ENCODE peak calls at places on chromosomes 4 and X, in nine cellular contexts. N is GM13976; M is activated B cell treated with CpG ODN at 0.5 μM for 24 hours; R is stimulated activated naive CD8-positive, alpha-beta T cell treated with anti-CD3 and anti-CD28 coated beads, Interleukin-15, Interleukin-2, amounts not matched to agents 100 U/mL and 50 U/mL, for 24 hours; X is AG10803; F is nephron progenitor cell; W is NCI-H1048; H is putamen; T is stimulated activated CD8-positive, alpha-beta memory T cell treated with anti-CD3 and anti-CD28 coated beads, Interleukin-4, amount 100 ng/mL, for 24 hours. I is an unnamed sample.
A peak's percentile ranks its signal among the peaks of the same experiment; 100 is the strongest.

GRCh38 chrX:29107231-29107630 is 520.0 kb downstream of the IL1RAPL1 start:
- DNase-seq in N (no peak), M (no peak), R (no peak), X (no peak), F (no peak), W (no peak), H (no peak), T (no peak), I (no peak)

GRCh38 chrX:10615931-10616780 is 4.2 kb downstream of the MID1 start:
- DNase-seq in N (peak; percentile 49), M (no peak), R (no peak), X (peak; percentile 87), F (peak; percentile 39), W (no peak), H (peak; percentile 58), T (no peak), I (no peak)

GRCh38 chr4:169934794-169935400 is 91.3 kb downstream of the MFAP3L start:
- DNase-seq in N (no peak), M (no peak), R (no peak), X (no peak), F (no peak), W (no peak), H (no peak), T (no peak), I (no peak)

GRCh38 chr4:76226418-76226817 is 12.8 kb upstream of the SCARB2 start:
- DNase-seq in N (no peak), M (no peak), R (no peak), X (no peak), F (no peak), W (no peak), H (no peak), T (no peak), I (no peak)

GRCh38 chr4:163988921-163989320 is 494.4 kb downstream of the TMA16 start:
- DNase-seq in N (no peak), M (no peak), R (no peak), X (no peak), F (no peak), W (no peak), H (no peak), T (no peak), I (no peak)

GRCh38 chr4:128524311-128524710 is 236.7 kb upstream of the PGRMC2 start:
- DNase-seq in N (no peak), M (no peak), R (no peak), X (peak; percentile 89), F (no peak), W (no peak), H (no peak), T (no peak), I (no peak)

GRCh38 chr4:158459085-158459820 is 62.4 kb upstream of the RXFP1 start:
- DNase-seq in N (no peak), M (no peak), R (no peak), X (no peak), F (no peak), W (no peak), H (no peak), T (no peak), I (no peak)

GRCh38 chr4:98570160-98570797 is 88.1 kb downstream of the TSPAN5 start:
- DNase-seq in N (no peak), M (no peak), R (no peak), X (no peak), F (no peak), W (no peak), H (no peak), T (no peak), I (no peak)

GRCh38 chr4:73978886-73979285 is 2.9 kb downstream of the PF4 start:
- DNase-seq in N (no peak), M (no peak), R (no peak), X (peak; percentile 74), F (no peak), W (no peak), H (no peak), T (no peak), I (no peak)

GRCh38 chr4:40280586-40280985 is 54.5 kb upstream of the CHRNA9 start:
- DNase-seq in N (no peak), M (no peak), R (peak; percentile 62), X (no peak), F (no peak), W (no peak), H (no peak), T (peak; percentile 37), I (no peak)

GRCh38 chr4:131459430-131460101 is 1689.5 kb upstream of the PCDH10 start:
- DNase-seq in N (no peak), M (no peak), R (no peak), X (no peak), F (no peak), W (no peak), H (no peak), T (no peak), I (peak; percentile 85)

GRCh38 chr4:87838207-87838606 is 5.4 kb downstream of the MEPE start:
- DNase-seq in N (no peak), M (no peak), R (no peak), X (no peak), F (peak; percentile 6), W (no peak), H (no peak), T (no peak), I (no peak)

GRCh38 chrX:101507986-101508385 is 22.7 kb downstream of the ARMCX4 start:
- DNase-seq in N (no peak), M (no peak), R (no peak), X (no peak), F (no peak), W (no peak), H (no peak), T (no peak), I (no peak)

GRCh38 chrX:22526339-22526738 is 253.6 kb downstream of the CBLL2 start:
- DNase-seq in N (peak; percentile 24), M (no peak), R (no peak), X (peak; percentile 63), F (no peak), W (no peak), H (no peak), T (no peak), I (no peak)

GRCh38 chrX:65127804-65128203 is 151.6 kb upstream of the ZC4H2 start:
- DNase-seq in N (no peak), M (no peak), R (no peak), X (peak; percentile 1), F (no peak), W (no peak), H (no peak), T (no peak), I (peak; percentile 29)

GRCh38 chrX:2710496-2710895 is 19.4 kb downstream of the CD99 start:
- DNase-seq in N (no peak), M (no peak), R (peak; percentile 50), X (no peak), F (no peak), W (no peak), H (no peak), T (no peak), I (no peak)

GRCh38 chrX:13428055-13428786 is 108.4 kb upstream of the ATXN3L start:
- DNase-seq in N (peak; percentile 31), M (no peak), R (peak; percentile 28), X (peak; percentile 75), F (no peak), W (no peak), H (no peak), T (peak; percentile 11), I (no peak)

GRCh38 chr4:164997324-164997723 is 19.9 kb upstream of the TRIM61 start:
- DNase-seq in N (no peak), M (no peak), R (no peak), X (no peak), F (no peak), W (no peak), H (no peak), T (no peak), I (peak; percentile 16)

GRCh38 chr4:71872767-71873422 is 89.0 kb upstream of the GC start:
- DNase-seq in N (no peak), M (no peak), R (no peak), X (no peak), F (no peak), W (no peak), H (peak; percentile 52), T (no peak), I (no peak)

GRCh38 chr4:103074039-103074438 is 2.5 kb downstream of the SLC9B2 start:
- DNase-seq in N (no peak), M (no peak), R (no peak), X (no peak), F (no peak), W (no peak), H (no peak), T (no peak), I (no peak)

GRCh38 chrX:11124094-11124493 is 13.0 kb downstream of the HCCS start:
- DNase-seq in N (no peak), M (no peak), R (no peak), X (no peak), F (no peak), W (no peak), H (no peak), T (no peak), I (no peak)

GRCh38 chr4:137819964-137820383 is 287.7 kb upstream of the PCDH18 start:
- DNase-seq in N (peak; percentile 10), M (no peak), R (no peak), X (peak; percentile 57), F (no peak), W (peak; percentile 12), H (no peak), T (no peak), I (peak; percentile 63)